ENCODE peak calls at places on chromosomes 4 and X, in six cellular contexts. B is lower leg skin, O is prostate gland, Y is transverse colon, P is GM12891, T is uterus. G is an unnamed sample.

GRCh38 chr4:20046931-20047677 is 204.6 kb upstream of the SLIT2 start:
- DNase-seq in B (no peak), O (no peak), Y (no peak), P (no peak), T (no peak), G (no peak)

GRCh38 chr4:156948738-156949137 is 22.9 kb downstream of the PDGFC start:
- DNase-seq in B (no peak), O (no peak), Y (no peak), P (no peak), T (no peak), G (no peak)

GRCh38 chr4:66574145-66574978 is 904.1 kb upstream of the EPHA5 start:
- DNase-seq in B (no peak), O (peak; percentile 14), Y (no peak), P (no peak), T (no peak), G (no peak)

GRCh38 chrX:48835524-48836329 is at the start of gene PCSK1N:
- DNase-seq in B (no peak), O (no peak), Y (no peak), P (no peak), T (no peak), G (no peak)

GRCh38 chr4:93144644-93145043 is 683.9 kb upstream of the ATOH1 start:
- DNase-seq in B (no peak), O (no peak), Y (no peak), P (no peak), T (no peak), G (no peak)

GRCh38 chr4:128159967-128160366 is 98.9 kb downstream of the LARP1B start:
- DNase-seq in B (no peak), O (no peak), Y (no peak), P (no peak), T (no peak), G (peak; percentile 4)

GRCh38 chrX:129934461-129934860 is 28.5 kb downstream of the UTP14A start:
- DNase-seq in B (no peak), O (no peak), Y (no peak), P (no peak), T (no peak), G (no peak)

GRCh38 chr4:130422255-130422654 is 1326.3 kb downstream of the C4orf33 start:
- DNase-seq in B (no peak), O (no peak), Y (no peak), P (no peak), T (no peak), G (no peak)

GRCh38 chr4:186920486-186920885 is 196.8 kb upstream of the FAT1 start:
- DNase-seq in B (no peak), O (no peak), Y (no peak), P (no peak), T (no peak), G (no peak)

GRCh38 chrX:13837290-13837745 is 20.4 kb upstream of the GPM6B start:
- DNase-seq in B (no peak), O (no peak), Y (no peak), P (no peak), T (no peak), G (no peak)

GRCh38 chrX:1099146-1099770 is 113.2 kb downstream of the CRLF2 start:
- DNase-seq in B (no peak), O (no peak), Y (no peak), P (no peak), T (no peak), G (no peak)

GRCh38 chrX:104459796-104460195 is 106.2 kb upstream of the IL1RAPL2 start:
- DNase-seq in B (no peak), O (no peak), Y (no peak), P (no peak), T (no peak), G (no peak)

GRCh38 chrX:6184900-6185515 is 43.7 kb downstream of the NLGN4X start:
- DNase-seq in B (no peak), O (no peak), Y (peak; percentile 7), P (no peak), T (no peak), G (no peak)

DNA sequence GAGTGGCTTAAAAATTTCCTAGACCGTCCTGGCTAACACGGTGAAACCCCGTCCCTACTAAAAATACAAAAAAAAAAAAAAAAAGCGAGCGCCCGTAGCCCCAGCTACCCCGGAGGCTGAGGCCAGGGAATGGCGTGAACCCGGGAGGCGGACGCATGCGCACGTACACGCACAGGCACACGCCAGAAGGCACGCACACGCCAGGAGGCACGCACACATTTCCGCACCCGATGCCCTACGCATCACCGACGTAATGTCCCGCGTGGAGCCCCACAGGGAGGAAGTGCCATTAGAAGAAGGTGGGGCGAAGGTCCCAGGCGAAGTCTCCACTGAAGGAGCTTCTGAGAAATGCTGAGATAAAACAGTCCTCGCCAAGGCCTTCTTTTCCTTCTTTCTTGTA is 41.4 kb downstream of the NLGN4X start:
- DNase-seq in B (no peak), O (no peak), Y (no peak), P (no peak), T (no peak), G (no peak)
- TF ChIP-seq POLR2A in B (no peak), O (no peak), Y (no peak), P (no peak), T (no peak), G (no peak)

GRCh38 chrX:44748014-44748413 is 95.8 kb upstream of the DUSP21 start:
- DNase-seq in B (no peak), O (no peak), Y (no peak), P (no peak), T (no peak), G (no peak)
- TF ChIP-seq POLR2A in B (no peak), O (no peak), Y (no peak), P (no peak), T (no peak), G (no peak)

GRCh38 chr4:2384245-2384644 is 34.2 kb downstream of the ZFYVE28 start:
- DNase-seq in B (no peak), O (no peak), Y (no peak), P (no peak), T (no peak), G (no peak)
- TF ChIP-seq POLR2A in B (no peak), O (no peak), Y (no peak), P (no peak), T (no peak), G (no peak)

GRCh38 chr4:6782147-6782845 is at the start of gene KIAA0232:
- DNase-seq in B (peak; percentile 75), O (peak; percentile 93), Y (peak; percentile 93), P (peak; percentile 95), T (peak; percentile 90), G (peak; percentile 67)
- TF ChIP-seq POLR2A in B (no peak), O (peak; percentile 78), Y (peak; percentile 34), P (no peak), T (peak; percentile 95), G (peak; percentile 57)

GRCh38 chrX:156001001-156001666 is 3.6 kb downstream of the IL9R start:
- DNase-seq in B (no peak), O (no peak), Y (no peak), P (no peak), T (no peak), G (no peak)

GRCh38 chrX:156002517-156002916 is 5.0 kb downstream of the IL9R start:
- DNase-seq in B (no peak), O (no peak), Y (no peak), P (no peak), T (no peak), G (no peak)

GRCh38 chrX:155998761-155999510 is 1.4 kb downstream of the IL9R start:
- DNase-seq in B (no peak), O (no peak), Y (no peak), P (no peak), T (no peak), G (no peak)

GRCh38 chrX:156001667-156002021 is 4.1 kb downstream of the IL9R start:
- DNase-seq in B (no peak), O (no peak), Y (no peak), P (no peak), T (no peak), G (no peak)

GRCh38 chrX:156000361-156000926 is 2.9 kb downstream of the IL9R start:
- DNase-seq in B (no peak), O (no peak), Y (no peak), P (no peak), T (no peak), G (no peak)
- TF ChIP-seq POLR2A in B (no peak), O (no peak), Y (no peak), P (no peak), T (no peak), G (no peak)

GRCh38 chr4:177309525-177310371 is at the start of gene NEIL3:
- DNase-seq in B (peak; percentile 79), O (peak; percentile 56), Y (peak; percentile 94), P (peak; percentile 71), T (peak; percentile 78), G (peak; percentile 55)
- TF ChIP-seq POLR2A in B (no peak), O (no peak), Y (no peak), P (peak; percentile 69), T (no peak), G (peak; percentile 68)

GRCh38 chr4:113760852-113761681 is 471 bp downstream of the CAMK2D start:
- DNase-seq in B (peak; percentile 83), O (peak; percentile 67), Y (peak; percentile 84), P (peak; percentile 28), T (peak; percentile 83), G (peak; percentile 20)
- TF ChIP-seq POLR2A in B (no peak), O (peak; percentile 17), Y (peak; percentile 47), P (no peak), T (no peak), G (peak; percentile 18)

GRCh38 chr4:2931765-2932560 is 31.2 kb downstream of the NOP14 start:
- DNase-seq in B (no peak), O (no peak), Y (peak; percentile 61), P (peak; percentile 76), T (peak; percentile 15), G (no peak)
- TF ChIP-seq POLR2A in B (no peak), O (no peak), Y (no peak), P (no peak), T (no peak), G (no peak)

G was measured in H54.